ENCODE peak calls at places on chromosomes 7 and 10, in seven cellular contexts. N is upper lobe of right lung, R is HCT116, C is A549, P is ovary, V is GM23338, F is spleen. J is an unnamed sample.

GRCh38 chr10:80202934-80203834 is 2.2 kb downstream of the ANXA11 start:
- DNase-seq in N (peak), P (peak), F (peak), V (peak), C (no peak), R (peak), J (peak)

GRCh38 chr7:144437370-144438191 is 34.1 kb upstream of the NOBOX start:
- DNase-seq in P (peak), R (peak), V (peak), F (no peak), N (no peak), C (peak), J (no peak)

GRCh38 chr10:62733654-62734293 is 70.7 kb upstream of the ADO start:
- DNase-seq in P (no peak), F (no peak), N (no peak), R (no peak), C (no peak), V (no peak), J (no peak)

GRCh38 chr10:101569838-101570763 is 18.0 kb downstream of the POLL start:
- DNase-seq in V (peak), C (peak), P (peak), F (peak), N (peak), R (peak), J (peak)

GRCh38 chr10:72248477-72249151 is 25.1 kb upstream of the DDIT4 start:
- DNase-seq in F (peak), R (no peak), N (peak), V (peak), P (peak), C (no peak), J (peak)

GRCh38 chr10:7622969-7623368 is 43.8 kb downstream of the ITIH5 start:
- DNase-seq in R (no peak), F (no peak), N (no peak), P (no peak), V (peak), C (no peak), J (no peak)

GRCh38 chr7:117385340-117386124 is 41.8 kb downstream of the ASZ1 start:
- DNase-seq in N (no peak), V (peak), P (no peak), C (no peak), F (no peak), R (peak), J (no peak)

GRCh38 chr10:130000918-130001317 is 36.8 kb upstream of the EBF3 start:
- DNase-seq in P (no peak), C (no peak), F (no peak), R (no peak), N (no peak), V (no peak), J (no peak)

GRCh38 chr10:71090330-71090729 is 122.0 kb upstream of the UNC5B start:
- DNase-seq in F (no peak), C (no peak), V (no peak), P (no peak), R (no peak), N (peak), J (peak)

GRCh38 chr10:84429926-84430520 is 101.6 kb downstream of the CCSER2 start:
- DNase-seq in C (peak), P (peak), V (peak), R (peak), F (peak), N (no peak), J (no peak)

GRCh38 chr7:113289140-113289740 is 170.9 kb upstream of the SMIM30 start:
- DNase-seq in R (peak), P (no peak), F (no peak), N (no peak), V (peak), C (no peak), J (no peak)
- TF ChIP-seq CTCF in R (peak), P (no peak), F (no peak), N (no peak), V (peak), C (no peak), J (peak)

GRCh38 chr10:11869743-11870460 is 46.7 kb downstream of the PROSER2 start:
- DNase-seq in N (no peak), V (peak), C (no peak), P (no peak), F (peak), R (no peak), J (no peak)
- H3K4me3 ChIP-seq in N (no peak), V (peak), C (no peak), P (no peak), F (no peak), R (no peak), J (peak)

DNA sequence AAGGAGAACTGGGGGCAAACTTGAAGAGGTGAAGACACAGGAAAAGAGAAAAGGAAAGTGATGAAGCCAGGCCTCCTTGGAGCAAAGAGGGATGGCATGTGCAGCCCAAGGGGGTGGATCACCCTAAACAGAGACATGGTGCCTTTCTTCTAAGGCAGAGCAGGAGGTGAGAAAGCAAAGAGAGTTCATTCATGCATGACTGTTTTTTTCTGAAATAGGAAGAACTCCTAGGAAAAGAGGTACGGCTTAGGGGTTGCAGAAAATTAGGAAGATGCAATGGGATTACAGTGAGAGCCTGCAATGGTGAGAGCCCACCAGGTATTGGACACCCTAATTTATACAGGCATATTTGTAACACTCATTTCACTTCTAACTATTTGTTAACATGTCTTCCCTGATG is 15.9 kb downstream of the ITGB1 start:
- DNase-seq in C (no peak), P (no peak), F (no peak), V (no peak), R (no peak), N (no peak), J (no peak)
- H3K27ac ChIP-seq in C (peak), P (no peak), F (peak), V (no peak), R (no peak), N (peak), J (no peak)

GRCh38 chr7:408651-409343 is 110.8 kb downstream of the PDGFA start:
- DNase-seq in N (peak), C (no peak), F (peak), V (no peak), R (no peak), P (no peak), J (no peak)
- TF ChIP-seq CTCF in N (no peak), C (no peak), F (no peak), V (no peak), R (no peak), P (no peak), J (no peak)